ENCODE peak calls at places on chromosomes 7 and 10, in five cellular contexts. One of them, this sample, is unnamed. For H3K27me3, the result is how much of the 10 kb centered on the place peaks cover.

GRCh38 chr7:107949443-107949935 is 53.5 kb downstream of the LAMB1 start:
- DNase-seq in NT2/D1: no peak
- DNase-seq in cardiac muscle cell: no peak
- DNase-seq in right lobe of liver: no peak
- DNase-seq in CD4-positive, CD25-positive, alpha-beta regulatory T cell: no peak
- DNase-seq in this sample: no peak

GRCh38 chr10:725786-726185 is 36.3 kb upstream of the DIP2C start:
- DNase-seq in cardiac muscle cell: no peak
- DNase-seq in NT2/D1: no peak
- DNase-seq in CD4-positive, CD25-positive, alpha-beta regulatory T cell: no peak
- DNase-seq in right lobe of liver: no peak
- DNase-seq in this sample: no peak

GRCh38 chr10:48983648-48984359 is 44.2 kb upstream of the LRRC18 start:
- DNase-seq in NT2/D1: no peak
- DNase-seq in cardiac muscle cell: no peak
- DNase-seq in right lobe of liver: no peak
- DNase-seq in CD4-positive, CD25-positive, alpha-beta regulatory T cell: no peak
- DNase-seq in this sample: no peak

GRCh38 chr7:151847681-151848081 is 29.2 kb downstream of the PRKAG2 start:
- DNase-seq in CD4-positive, CD25-positive, alpha-beta regulatory T cell: no peak
- DNase-seq in NT2/D1: no peak
- DNase-seq in cardiac muscle cell: peak
- DNase-seq in right lobe of liver: peak
- DNase-seq in this sample: no peak

GRCh38 chr7:26398436-26399308 is 107.0 kb downstream of the SNX10 start:
- DNase-seq in cardiac muscle cell: peak
- DNase-seq in CD4-positive, CD25-positive, alpha-beta regulatory T cell: peak
- DNase-seq in right lobe of liver: peak
- DNase-seq in NT2/D1: no peak
- DNase-seq in this sample: peak

GRCh38 chr10:79209831-79210230 is 137.4 kb upstream of the PPIF start:
- DNase-seq in NT2/D1: no peak
- DNase-seq in CD4-positive, CD25-positive, alpha-beta regulatory T cell: no peak
- DNase-seq in cardiac muscle cell: no peak
- DNase-seq in right lobe of liver: no peak
- DNase-seq in this sample: no peak

GRCh38 chr10:43942096-43942885 is 293.6 kb upstream of the ZNF32 start:
- DNase-seq in cardiac muscle cell: peak
- DNase-seq in NT2/D1: no peak
- DNase-seq in CD4-positive, CD25-positive, alpha-beta regulatory T cell: no peak
- DNase-seq in right lobe of liver: no peak
- DNase-seq in this sample: no peak

GRCh38 chr10:17819836-17820235 is 10.7 kb downstream of the MRC1 start:
- DNase-seq in CD4-positive, CD25-positive, alpha-beta regulatory T cell: no peak
- DNase-seq in right lobe of liver: no peak
- DNase-seq in cardiac muscle cell: no peak
- DNase-seq in NT2/D1: no peak
- DNase-seq in this sample: no peak

GRCh38 chr7:32519763-32520162 is 24.5 kb downstream of the AVL9 start:
- DNase-seq in right lobe of liver: no peak
- DNase-seq in NT2/D1: no peak
- DNase-seq in cardiac muscle cell: no peak
- DNase-seq in CD4-positive, CD25-positive, alpha-beta regulatory T cell: no peak
- DNase-seq in this sample: no peak

GRCh38 chr10:88838766-88839165 is 12.9 kb downstream of the ANKRD22 start:
- DNase-seq in right lobe of liver: no peak
- DNase-seq in CD4-positive, CD25-positive, alpha-beta regulatory T cell: no peak
- DNase-seq in NT2/D1: no peak
- DNase-seq in cardiac muscle cell: no peak
- DNase-seq in this sample: no peak

GRCh38 chr10:100325164-100325563 is 4.9 kb downstream of the PKD2L1 start:
- DNase-seq in CD4-positive, CD25-positive, alpha-beta regulatory T cell: no peak
- DNase-seq in NT2/D1: no peak
- DNase-seq in cardiac muscle cell: no peak
- DNase-seq in right lobe of liver: no peak
- DNase-seq in this sample: no peak

GRCh38 chr7:29885626-29886025 is 79.3 kb downstream of the WIPF3 start:
- DNase-seq in cardiac muscle cell: no peak
- DNase-seq in right lobe of liver: no peak
- DNase-seq in NT2/D1: no peak
- DNase-seq in CD4-positive, CD25-positive, alpha-beta regulatory T cell: no peak
- DNase-seq in this sample: no peak

GRCh38 chr10:92990615-92991014 is 70.0 kb upstream of the CYP26C1 start:
- DNase-seq in CD4-positive, CD25-positive, alpha-beta regulatory T cell: no peak
- DNase-seq in NT2/D1: no peak
- DNase-seq in cardiac muscle cell: peak
- DNase-seq in right lobe of liver: no peak
- DNase-seq in this sample: no peak

GRCh38 chr10:69568472-69569143 is 4.6 kb downstream of the NEUROG3 start:
- DNase-seq in cardiac muscle cell: no peak
- DNase-seq in right lobe of liver: no peak
- DNase-seq in NT2/D1: peak
- DNase-seq in CD4-positive, CD25-positive, alpha-beta regulatory T cell: no peak
- DNase-seq in this sample: no peak

GRCh38 chr10:1778570-1778969 is 41.2 kb upstream of the ADARB2 start:
- DNase-seq in cardiac muscle cell: no peak
- DNase-seq in right lobe of liver: no peak
- DNase-seq in CD4-positive, CD25-positive, alpha-beta regulatory T cell: no peak
- DNase-seq in NT2/D1: no peak
- DNase-seq in this sample: no peak

GRCh38 chr7:44077681-44078091 is 4.6 kb downstream of the POLM start:
- DNase-seq in cardiac muscle cell: no peak
- DNase-seq in right lobe of liver: peak
- DNase-seq in NT2/D1: no peak
- DNase-seq in CD4-positive, CD25-positive, alpha-beta regulatory T cell: no peak
- DNase-seq in this sample: no peak

GRCh38 chr10:48968036-48968435 is 28.4 kb upstream of the LRRC18 start:
- DNase-seq in cardiac muscle cell: no peak
- DNase-seq in NT2/D1: no peak
- DNase-seq in CD4-positive, CD25-positive, alpha-beta regulatory T cell: no peak
- DNase-seq in right lobe of liver: no peak
- DNase-seq in this sample: no peak

GRCh38 chr10:60271319-60272040 is 118.2 kb downstream of the ANK3 start:
- DNase-seq in cardiac muscle cell: no peak
- DNase-seq in NT2/D1: no peak
- DNase-seq in CD4-positive, CD25-positive, alpha-beta regulatory T cell: no peak
- DNase-seq in right lobe of liver: no peak
- DNase-seq in this sample: no peak

GRCh38 chr7:11343818-11344413 is 370.2 kb downstream of the PHF14 start:
- DNase-seq in NT2/D1: peak
- DNase-seq in CD4-positive, CD25-positive, alpha-beta regulatory T cell: no peak
- DNase-seq in right lobe of liver: no peak
- DNase-seq in cardiac muscle cell: peak
- DNase-seq in this sample: no peak

GRCh38 chr7:144397086-144397485 is 6.4 kb downstream of the NOBOX start:
- DNase-seq in cardiac muscle cell: no peak
- DNase-seq in right lobe of liver: no peak
- DNase-seq in CD4-positive, CD25-positive, alpha-beta regulatory T cell: no peak
- DNase-seq in NT2/D1: no peak
- DNase-seq in this sample: no peak
- H3K27me3 ChIP-seq in cardiac muscle cell: under half
- H3K27me3 ChIP-seq in right lobe of liver: under half
- H3K27me3 ChIP-seq in CD4-positive, CD25-positive, alpha-beta regulatory T cell: under half
- H3K27me3 ChIP-seq in NT2/D1: under half
- H3K27me3 ChIP-seq in this sample: under half

GRCh38 chr7:20783131-20783715 is 3.5 kb downstream of the SP8 start:
- DNase-seq in right lobe of liver: no peak
- DNase-seq in cardiac muscle cell: no peak
- DNase-seq in NT2/D1: no peak
- DNase-seq in CD4-positive, CD25-positive, alpha-beta regulatory T cell: no peak
- DNase-seq in this sample: no peak

GRCh38 chr7:20784311-20785210 is 2.1 kb downstream of the SP8 start:
- DNase-seq in right lobe of liver: no peak
- DNase-seq in NT2/D1: no peak
- DNase-seq in cardiac muscle cell: no peak
- DNase-seq in CD4-positive, CD25-positive, alpha-beta regulatory T cell: no peak
- DNase-seq in this sample: peak

GRCh38 chr7:20786049-20786412 is 655 bp downstream of the SP8 start:
- DNase-seq in NT2/D1: no peak
- DNase-seq in right lobe of liver: no peak
- DNase-seq in CD4-positive, CD25-positive, alpha-beta regulatory T cell: no peak
- DNase-seq in cardiac muscle cell: no peak
- DNase-seq in this sample: no peak

GRCh38 chr7:20785211-20786048 is 1.3 kb downstream of the SP8 start:
- DNase-seq in right lobe of liver: no peak
- DNase-seq in NT2/D1: no peak
- DNase-seq in CD4-positive, CD25-positive, alpha-beta regulatory T cell: no peak
- DNase-seq in cardiac muscle cell: no peak
- DNase-seq in this sample: peak

DNA sequence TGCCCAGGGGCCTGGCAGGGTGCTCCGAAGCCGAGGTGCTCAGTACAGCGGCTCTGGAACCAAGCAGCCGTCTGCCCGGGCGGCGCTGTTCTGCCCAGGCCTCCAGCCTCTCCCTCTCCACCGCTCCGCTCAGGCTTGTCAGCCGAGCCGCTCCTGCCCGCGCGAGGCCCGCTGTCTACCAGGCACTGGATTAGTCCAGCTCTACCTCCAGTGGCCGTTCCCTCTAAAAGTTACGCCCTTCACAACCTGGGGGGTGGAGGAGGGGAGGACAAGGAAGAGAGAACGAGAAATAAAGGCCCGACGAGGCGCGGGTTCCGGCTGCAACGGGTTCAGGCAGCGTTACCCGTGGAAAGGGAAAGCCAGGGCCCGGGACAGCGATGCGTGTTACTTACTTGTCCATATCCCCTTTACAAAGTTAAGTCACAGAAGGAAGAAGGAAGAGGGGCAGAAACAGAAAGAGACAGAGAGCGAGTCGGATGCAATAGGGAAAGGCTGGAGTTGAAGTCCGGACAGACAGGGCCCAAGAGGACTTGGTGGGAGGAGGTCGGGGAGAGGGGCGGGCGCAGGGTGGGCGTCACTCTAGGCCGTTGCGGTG is 2.9 kb downstream of the SP8 start:
- DNase-seq in right lobe of liver: no peak
- DNase-seq in cardiac muscle cell: no peak
- DNase-seq in CD4-positive, CD25-positive, alpha-beta regulatory T cell: no peak
- DNase-seq in NT2/D1: no peak
- DNase-seq in this sample: peak
- H3K27me3 ChIP-seq in right lobe of liver: under half
- H3K27me3 ChIP-seq in cardiac muscle cell: half or more
- H3K27me3 ChIP-seq in CD4-positive, CD25-positive, alpha-beta regulatory T cell: under half
- H3K27me3 ChIP-seq in NT2/D1: half or more
- H3K27me3 ChIP-seq in this sample: under half

GRCh38 chr10:124019886-124020797 is 73.3 kb downstream of the CHST15 start:
- DNase-seq in NT2/D1: peak
- DNase-seq in CD4-positive, CD25-positive, alpha-beta regulatory T cell: no peak
- DNase-seq in cardiac muscle cell: no peak
- DNase-seq in right lobe of liver: peak
- DNase-seq in this sample: no peak

GRCh38 chr10:124020871-124021823 is 72.3 kb downstream of the CHST15 start:
- DNase-seq in cardiac muscle cell: no peak
- DNase-seq in right lobe of liver: no peak
- DNase-seq in NT2/D1: peak
- DNase-seq in CD4-positive, CD25-positive, alpha-beta regulatory T cell: no peak
- DNase-seq in this sample: no peak

GRCh38 chr10:124016795-124017375 is 76.5 kb downstream of the CHST15 start:
- DNase-seq in right lobe of liver: peak
- DNase-seq in CD4-positive, CD25-positive, alpha-beta regulatory T cell: no peak
- DNase-seq in cardiac muscle cell: no peak
- DNase-seq in NT2/D1: no peak
- DNase-seq in this sample: no peak

GRCh38 chr10:124017729-124018128 is 75.7 kb downstream of the CHST15 start:
- DNase-seq in CD4-positive, CD25-positive, alpha-beta regulatory T cell: no peak
- DNase-seq in right lobe of liver: peak
- DNase-seq in NT2/D1: no peak
- DNase-seq in cardiac muscle cell: no peak
- DNase-seq in this sample: no peak

DNA sequence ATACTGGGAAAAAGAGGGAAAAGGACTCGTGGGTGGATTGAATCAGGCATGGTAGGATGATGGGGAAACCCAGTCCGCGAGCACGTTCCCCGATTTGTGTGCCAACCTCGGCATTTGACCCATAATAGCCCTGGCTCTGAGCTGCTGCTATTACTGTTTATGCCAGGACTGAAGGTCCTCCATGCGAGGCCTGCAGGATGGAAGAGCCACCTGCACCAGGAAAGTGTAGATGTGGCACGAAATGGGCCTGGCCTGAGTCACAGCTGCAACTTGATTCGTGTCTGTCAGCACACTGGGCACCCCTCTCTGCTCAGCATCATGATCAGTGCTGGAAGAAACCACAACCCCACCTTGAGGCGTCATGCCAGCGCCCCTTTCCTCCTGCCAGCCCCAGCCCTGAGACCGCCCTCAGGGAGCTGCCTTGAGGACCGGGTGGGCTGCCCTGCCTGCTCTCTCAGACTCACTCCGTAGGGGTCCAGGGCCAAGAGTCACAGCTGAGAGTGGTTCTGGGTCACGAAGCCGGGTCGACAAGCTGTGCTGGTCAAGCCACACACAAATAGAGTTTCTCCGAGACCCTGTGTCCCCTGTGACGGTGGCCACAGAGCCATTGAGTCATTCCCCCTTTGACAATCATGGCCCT is 74.4 kb downstream of the CHST15 start:
- DNase-seq in NT2/D1: no peak
- DNase-seq in CD4-positive, CD25-positive, alpha-beta regulatory T cell: no peak
- DNase-seq in right lobe of liver: peak
- DNase-seq in cardiac muscle cell: no peak
- DNase-seq in this sample: no peak
- H3K27me3 ChIP-seq in NT2/D1: under half
- H3K27me3 ChIP-seq in CD4-positive, CD25-positive, alpha-beta regulatory T cell: under half
- H3K27me3 ChIP-seq in right lobe of liver: under half
- H3K27me3 ChIP-seq in cardiac muscle cell: under half
- H3K27me3 ChIP-seq in this sample: under half

DNA sequence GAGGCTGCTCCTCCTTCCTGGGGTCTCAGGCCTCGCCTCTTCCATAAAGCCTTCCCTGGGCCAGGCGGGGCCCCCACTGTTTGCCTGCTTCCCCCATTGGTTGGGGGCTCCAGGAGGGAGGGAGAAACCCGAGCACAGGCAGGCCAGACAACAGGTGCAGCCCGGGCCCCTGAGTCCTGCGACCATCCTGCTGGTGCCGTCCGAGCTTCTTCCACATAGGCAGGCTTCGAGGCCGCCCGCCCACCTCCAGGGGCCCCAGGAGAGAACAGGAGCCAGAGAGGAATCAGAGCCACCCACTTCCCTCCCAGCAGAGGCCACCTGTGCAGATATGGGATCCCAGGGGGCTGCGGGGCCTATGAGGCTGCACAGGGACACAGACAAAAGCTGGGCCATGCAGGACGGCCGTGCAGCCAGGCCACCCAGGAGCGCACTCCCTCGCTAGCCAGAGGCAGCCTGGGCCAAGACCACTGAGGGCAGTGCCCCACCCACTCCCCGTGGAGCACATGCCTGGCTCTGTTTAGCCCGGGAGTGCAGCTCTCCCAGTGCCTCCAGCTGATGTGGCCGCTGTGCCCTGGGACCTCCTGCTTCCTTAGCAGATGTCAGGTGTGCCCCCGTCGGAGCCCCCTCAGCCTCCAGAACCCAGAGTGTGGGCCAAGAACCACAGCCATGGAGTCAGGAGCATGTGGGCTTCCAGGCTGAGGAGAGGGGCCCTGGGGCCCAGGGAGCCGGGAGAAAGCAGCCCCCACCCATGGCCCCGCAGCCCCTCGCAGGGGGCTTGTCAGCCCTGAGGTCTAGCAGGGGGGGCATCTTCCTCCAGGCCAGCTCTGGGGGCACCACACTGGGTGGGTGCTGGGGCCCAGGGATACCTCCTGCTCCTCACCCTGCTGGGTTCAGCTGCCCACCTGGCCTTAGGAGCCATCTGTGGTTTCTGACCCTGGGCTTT is 59.9 kb upstream of the INPP5A start:
- DNase-seq in CD4-positive, CD25-positive, alpha-beta regulatory T cell: no peak
- DNase-seq in cardiac muscle cell: no peak
- DNase-seq in NT2/D1: no peak
- DNase-seq in right lobe of liver: peak
- DNase-seq in this sample: no peak
- H3K27me3 ChIP-seq in CD4-positive, CD25-positive, alpha-beta regulatory T cell: under half
- H3K27me3 ChIP-seq in cardiac muscle cell: under half
- H3K27me3 ChIP-seq in NT2/D1: under half
- H3K27me3 ChIP-seq in right lobe of liver: under half
- H3K27me3 ChIP-seq in this sample: under half

This sample was measured in MG63.